ENCODE peak calls at places on chromosomes 5 and 9, in eight cellular contexts. I is neural progenitor cell, K is GM13977, W is HFF-Myc, V is mammary epithelial cell, L is bronchial epithelial cell, P is gastrocnemius medialis, T is ovary. C is an unnamed sample.

GRCh38 chr9:127586537-127586936 is 25.5 kb upstream of the STXBP1 start:
- DNase-seq in I (peak; percentile 94), K (peak; percentile 65), W (no peak), V (peak; percentile 56), L (peak; percentile 61), P (peak; percentile 68), T (peak; percentile 82), C (peak; percentile 77)

GRCh38 chr5:99646011-99646647 is 717.3 kb upstream of the CHD1 start:
- DNase-seq in I (peak; percentile 3), K (no peak), W (no peak), V (no peak), L (no peak), P (no peak), T (no peak), C (peak; percentile 3)

GRCh38 chr5:9188131-9188530 is 357.7 kb downstream of the SEMA5A start:
- DNase-seq in I (no peak), K (no peak), W (peak; percentile 85), V (peak; percentile 62), L (peak; percentile 63), P (no peak), T (no peak), C (no peak)

GRCh38 chr5:114305402-114306207 is 56.3 kb upstream of the KCNN2 start:
- DNase-seq in I (peak; percentile 55), K (peak; percentile 6), W (peak; percentile 72), V (peak; percentile 6), L (peak; percentile 7), P (no peak), T (no peak), C (no peak)

GRCh38 chr5:118956727-118957126 is 31.6 kb downstream of the DTWD2 start:
- DNase-seq in I (no peak), K (no peak), W (no peak), V (peak; percentile 12), L (peak; percentile 32), P (no peak), T (no peak), C (no peak)

GRCh38 chr9:76576344-76576743 is 117.4 kb downstream of the GCNT1 start:
- DNase-seq in I (no peak), K (peak; percentile 76), W (peak; percentile 44), V (peak; percentile 66), L (peak; percentile 48), P (peak; percentile 26), T (no peak), C (no peak)

GRCh38 chr5:65142007-65142406 is 339.7 kb downstream of the ADAMTS6 start:
- DNase-seq in I (no peak), K (no peak), W (no peak), V (no peak), L (no peak), P (no peak), T (no peak), C (no peak)

GRCh38 chr9:35783418-35783817 is 8.0 kb upstream of the NPR2 start:
- DNase-seq in I (no peak), K (no peak), W (no peak), V (no peak), L (no peak), P (no peak), T (no peak), C (no peak)

GRCh38 chr5:134097221-134097620 is 17.3 kb upstream of the TCF7 start:
- DNase-seq in I (peak; percentile 45), K (no peak), W (no peak), V (no peak), L (no peak), P (no peak), T (no peak), C (no peak)

GRCh38 chr5:150514708-150515211 is 6.8 kb downstream of the NDST1 start:
- DNase-seq in I (no peak), K (no peak), W (no peak), V (peak; percentile 66), L (peak; percentile 44), P (no peak), T (no peak), C (no peak)

GRCh38 chr9:114059047-114059803 is 18.9 kb downstream of the AMBP start:
- DNase-seq in I (no peak), K (no peak), W (no peak), V (no peak), L (no peak), P (no peak), T (peak; percentile 62), C (no peak)

GRCh38 chr5:132103969-132104391 is 30.4 kb downstream of the CSF2 start:
- DNase-seq in I (no peak), K (no peak), W (no peak), V (peak; percentile 37), L (no peak), P (no peak), T (no peak), C (no peak)

GRCh38 chr5:60927450-60927849 is 17.4 kb downstream of the ERCC8 start:
- DNase-seq in I (no peak), K (no peak), W (no peak), V (no peak), L (no peak), P (no peak), T (no peak), C (no peak)

GRCh38 chr5:60929024-60929423 is 15.8 kb downstream of the ERCC8 start:
- DNase-seq in I (no peak), K (no peak), W (no peak), V (no peak), L (peak; percentile 2), P (no peak), T (no peak), C (no peak)
- TF ChIP-seq CTCF in I (peak; percentile 44), K (peak; percentile 33), W (peak; percentile 3), V (peak; percentile 38), L (no peak), P (no peak), T (no peak), C (no peak)

DNA sequence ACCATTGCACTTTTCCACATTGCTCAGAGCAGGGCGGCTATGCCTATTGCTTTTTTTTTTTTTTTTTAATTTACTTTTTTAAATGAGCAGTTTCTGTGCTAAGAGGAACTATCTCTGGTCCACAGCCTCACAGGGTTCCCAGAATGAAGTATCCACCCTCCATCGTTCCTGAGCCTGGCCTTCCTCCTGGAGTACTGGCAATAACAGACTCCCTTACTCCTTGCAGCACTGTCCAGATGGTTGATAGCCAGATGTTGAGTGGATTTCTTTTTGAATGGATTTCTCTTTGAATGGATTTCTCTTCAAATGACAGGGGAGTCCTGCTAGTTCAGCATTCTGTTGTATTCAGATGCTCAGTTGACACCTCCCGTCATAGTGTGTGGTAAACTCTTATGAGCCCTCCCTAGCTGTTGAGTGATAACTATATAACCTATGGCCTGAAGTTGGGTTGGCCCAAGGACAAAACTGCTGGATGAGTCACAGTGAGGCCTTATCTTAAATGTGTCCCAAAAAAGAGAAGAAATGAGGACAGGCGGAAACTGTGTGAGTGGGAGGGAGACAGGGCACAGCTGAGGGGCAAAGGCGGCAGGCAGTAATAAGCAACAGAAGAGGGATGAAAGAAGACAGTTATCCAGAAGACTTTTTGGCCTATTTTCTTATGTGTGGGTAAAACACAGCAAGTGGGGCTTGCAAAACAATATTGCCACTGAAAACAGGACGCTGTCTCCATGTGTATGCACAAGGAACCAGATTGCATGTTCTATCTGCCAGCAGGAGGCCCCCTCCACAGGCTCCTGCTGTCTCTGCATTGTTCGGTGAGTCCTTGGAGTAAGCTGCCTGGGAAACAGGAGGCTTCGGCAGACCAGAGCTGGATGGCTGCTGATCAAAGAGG is 209.5 kb upstream of the S1PR3 start:
- DNase-seq in I (peak; percentile 67), K (no peak), W (no peak), V (no peak), L (no peak), P (no peak), T (peak; percentile 54), C (no peak)
- TF ChIP-seq CTCF in I (no peak), K (no peak), W (peak; percentile 45), V (no peak), L (no peak), P (no peak), T (peak; percentile 27), C (peak; percentile 7)

GRCh38 chr9:115879451-115879850 is 274.1 kb upstream of the PAPPA start:
- DNase-seq in I (no peak), K (no peak), W (no peak), V (no peak), L (no peak), P (no peak), T (no peak), C (no peak)

GRCh38 chr9:115883467-115884329 is 269.9 kb upstream of the PAPPA start:
- DNase-seq in I (peak; percentile 59), K (no peak), W (peak; percentile 26), V (peak; percentile 66), L (peak; percentile 62), P (no peak), T (no peak), C (peak; percentile 35)

GRCh38 chr9:115882911-115883310 is 270.7 kb upstream of the PAPPA start:
- DNase-seq in I (no peak), K (no peak), W (no peak), V (no peak), L (no peak), P (no peak), T (no peak), C (no peak)

GRCh38 chr9:115880221-115880620 is 273.4 kb upstream of the PAPPA start:
- DNase-seq in I (no peak), K (no peak), W (no peak), V (no peak), L (no peak), P (no peak), T (no peak), C (no peak)

DNA sequence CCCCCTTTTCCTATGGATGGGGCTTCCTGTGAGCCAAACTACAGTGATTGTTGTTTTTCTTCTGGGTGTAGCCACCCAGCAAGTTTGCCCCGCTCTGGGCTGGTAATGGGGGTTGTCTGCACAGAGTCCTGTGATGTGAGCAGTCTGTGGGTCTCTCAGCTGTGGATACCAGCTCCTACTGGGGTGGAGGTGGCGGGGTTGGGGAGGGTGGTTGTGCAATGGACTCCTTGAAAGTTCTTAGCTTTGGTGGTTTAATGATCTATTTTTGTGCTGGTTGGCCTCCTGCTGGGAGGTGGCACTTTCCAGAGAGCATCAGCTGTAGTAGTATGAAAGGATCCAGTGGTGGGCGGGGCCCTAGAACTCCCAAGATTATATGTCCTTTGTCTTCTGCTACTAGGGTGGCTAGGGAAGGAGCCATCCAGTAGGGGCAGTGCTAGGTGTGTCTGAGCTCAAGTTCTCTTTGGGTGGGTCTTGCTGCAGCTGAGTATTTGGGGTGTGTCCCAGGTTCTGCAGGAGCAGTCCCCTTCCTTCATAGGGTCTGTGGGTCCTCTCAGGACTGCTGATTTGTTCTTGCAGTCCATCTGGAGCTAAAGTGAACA is 275.6 kb upstream of the PAPPA start:
- DNase-seq in I (no peak), K (no peak), W (no peak), V (no peak), L (no peak), P (no peak), T (no peak), C (no peak)
- TF ChIP-seq CTCF in I (no peak), K (no peak), W (no peak), V (no peak), L (no peak), P (no peak), T (no peak), C (no peak)

GRCh38 chr9:25960235-25960634 is 282.0 kb upstream of the TUSC1 start:
- DNase-seq in I (no peak), K (no peak), W (no peak), V (no peak), L (no peak), P (no peak), T (no peak), C (no peak)

DNA sequence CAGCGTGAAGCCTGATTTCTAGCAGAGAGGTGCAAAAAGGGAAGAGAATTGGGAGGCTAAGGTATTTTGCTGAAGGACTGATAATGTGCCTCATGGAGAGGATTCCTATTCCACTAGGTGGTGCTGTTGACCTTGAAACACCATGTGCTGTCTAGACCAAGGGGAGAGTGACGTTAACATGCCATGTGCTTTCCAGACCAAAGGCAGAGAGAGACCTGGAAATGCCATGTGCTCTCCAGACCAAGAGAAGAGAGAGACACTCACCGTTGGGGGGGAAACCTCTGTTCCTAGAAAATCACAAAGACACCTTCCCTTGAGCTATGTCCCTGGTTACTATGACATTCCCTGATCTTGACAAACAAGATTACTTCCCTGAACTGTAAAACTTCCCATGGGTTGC is 286.0 kb upstream of the TUSC1 start:
- DNase-seq in I (peak; percentile 73), K (peak; percentile 29), W (peak; percentile 83), V (peak; percentile 59), L (peak; percentile 38), P (no peak), T (no peak), C (peak; percentile 32)
- TF ChIP-seq CTCF in I (peak; percentile 66), K (peak; percentile 85), W (peak; percentile 57), V (peak; percentile 52), L (peak; percentile 52), P (no peak), T (no peak), C (peak; percentile 44)